ENCODE peak calls at places on chromosomes 6 and 20, in ten cellular contexts. One of them, this sample, is unnamed.
A peak's percentile ranks its signal among the peaks of the same experiment; 100 is the strongest.

GRCh38 chr20:20395856-20396600 is 28.1 kb downstream of the INSM1 start:
- DNase-seq in choroid plexus epithelial cell: no peak
- DNase-seq in tibial artery: no peak
- DNase-seq in Panc1: no peak
- DNase-seq in foreskin fibroblast: no peak
- DNase-seq in cardiac fibroblast: no peak
- DNase-seq in heart right ventricle: no peak
- DNase-seq in CD8-positive, alpha-beta T cell: no peak
- DNase-seq in body of pancreas: no peak
- DNase-seq in AG10803: no peak
- DNase-seq in this sample: no peak

GRCh38 chr6:33722103-33722646 is 10.7 kb upstream of the UQCC2 start:
- DNase-seq in choroid plexus epithelial cell: no peak
- DNase-seq in tibial artery: no peak
- DNase-seq in Panc1: no peak
- DNase-seq in foreskin fibroblast: no peak
- DNase-seq in cardiac fibroblast: no peak
- DNase-seq in heart right ventricle: no peak
- DNase-seq in CD8-positive, alpha-beta T cell: no peak
- DNase-seq in body of pancreas: no peak
- DNase-seq in AG10803: no peak
- DNase-seq in this sample: no peak

GRCh38 chr20:6714202-6714800 is 53.2 kb upstream of the BMP2 start:
- DNase-seq in choroid plexus epithelial cell: no peak
- DNase-seq in tibial artery: no peak
- DNase-seq in Panc1: no peak
- DNase-seq in foreskin fibroblast: no peak
- DNase-seq in cardiac fibroblast: no peak
- DNase-seq in heart right ventricle: no peak
- DNase-seq in CD8-positive, alpha-beta T cell: no peak
- DNase-seq in body of pancreas: no peak
- DNase-seq in AG10803: no peak
- DNase-seq in this sample: no peak

GRCh38 chr20:43198607-43199006 is 8.9 kb upstream of the PTPRT start:
- DNase-seq in choroid plexus epithelial cell: no peak
- DNase-seq in tibial artery: no peak
- DNase-seq in Panc1: no peak
- DNase-seq in foreskin fibroblast: no peak
- DNase-seq in cardiac fibroblast: no peak
- DNase-seq in heart right ventricle: no peak
- DNase-seq in CD8-positive, alpha-beta T cell: no peak
- DNase-seq in body of pancreas: no peak
- DNase-seq in AG10803: no peak
- DNase-seq in this sample: no peak

GRCh38 chr6:37131104-37131959 is 38.6 kb upstream of the PIM1 start:
- DNase-seq in choroid plexus epithelial cell: no peak
- DNase-seq in tibial artery: peak; percentile 92
- DNase-seq in Panc1: no peak
- DNase-seq in foreskin fibroblast: no peak
- DNase-seq in cardiac fibroblast: peak; percentile 41
- DNase-seq in heart right ventricle: peak; percentile 82
- DNase-seq in CD8-positive, alpha-beta T cell: no peak
- DNase-seq in body of pancreas: no peak
- DNase-seq in AG10803: peak; percentile 51
- DNase-seq in this sample: no peak

GRCh38 chr6:41935685-41936072 is 5.9 kb downstream of the CCND3 start:
- DNase-seq in choroid plexus epithelial cell: no peak
- DNase-seq in tibial artery: no peak
- DNase-seq in Panc1: no peak
- DNase-seq in foreskin fibroblast: no peak
- DNase-seq in cardiac fibroblast: no peak
- DNase-seq in heart right ventricle: no peak
- DNase-seq in CD8-positive, alpha-beta T cell: no peak
- DNase-seq in body of pancreas: no peak
- DNase-seq in AG10803: no peak
- DNase-seq in this sample: no peak

GRCh38 chr6:149335924-149336323 is 18.4 kb downstream of the TAB2 start:
- DNase-seq in choroid plexus epithelial cell: peak; percentile 70
- DNase-seq in tibial artery: no peak
- DNase-seq in Panc1: no peak
- DNase-seq in foreskin fibroblast: peak; percentile 68
- DNase-seq in cardiac fibroblast: peak; percentile 50
- DNase-seq in heart right ventricle: no peak
- DNase-seq in CD8-positive, alpha-beta T cell: no peak
- DNase-seq in body of pancreas: no peak
- DNase-seq in AG10803: peak; percentile 76
- DNase-seq in this sample: no peak

GRCh38 chr6:5968817-5969726 is 37.7 kb downstream of the NRN1 start:
- DNase-seq in choroid plexus epithelial cell: no peak
- DNase-seq in tibial artery: peak; percentile 82
- DNase-seq in Panc1: no peak
- DNase-seq in foreskin fibroblast: peak; percentile 18
- DNase-seq in cardiac fibroblast: peak; percentile 5
- DNase-seq in heart right ventricle: peak; percentile 54
- DNase-seq in CD8-positive, alpha-beta T cell: no peak
- DNase-seq in body of pancreas: peak; percentile 56
- DNase-seq in AG10803: peak; percentile 67
- DNase-seq in this sample: no peak

GRCh38 chr6:22612241-22612640 is 42.9 kb downstream of the HDGFL1 start:
- DNase-seq in choroid plexus epithelial cell: peak; percentile 30
- DNase-seq in tibial artery: no peak
- DNase-seq in Panc1: no peak
- DNase-seq in foreskin fibroblast: no peak
- DNase-seq in cardiac fibroblast: peak; percentile 70
- DNase-seq in heart right ventricle: no peak
- DNase-seq in CD8-positive, alpha-beta T cell: no peak
- DNase-seq in body of pancreas: no peak
- DNase-seq in AG10803: no peak
- DNase-seq in this sample: no peak

GRCh38 chr6:40928738-40929137 is 110.3 kb downstream of the UNC5CL start:
- DNase-seq in choroid plexus epithelial cell: no peak
- DNase-seq in tibial artery: no peak
- DNase-seq in Panc1: no peak
- DNase-seq in foreskin fibroblast: no peak
- DNase-seq in cardiac fibroblast: no peak
- DNase-seq in heart right ventricle: no peak
- DNase-seq in CD8-positive, alpha-beta T cell: no peak
- DNase-seq in body of pancreas: no peak
- DNase-seq in AG10803: no peak
- DNase-seq in this sample: peak; percentile 50

GRCh38 chr6:93801101-93801847 is 381.9 kb upstream of the EPHA7 start:
- DNase-seq in choroid plexus epithelial cell: no peak
- DNase-seq in tibial artery: no peak
- DNase-seq in Panc1: no peak
- DNase-seq in foreskin fibroblast: no peak
- DNase-seq in cardiac fibroblast: no peak
- DNase-seq in heart right ventricle: no peak
- DNase-seq in CD8-positive, alpha-beta T cell: no peak
- DNase-seq in body of pancreas: no peak
- DNase-seq in AG10803: no peak
- DNase-seq in this sample: no peak

GRCh38 chr6:158142789-158143188 is 25.3 kb downstream of the SERAC1 start:
- DNase-seq in choroid plexus epithelial cell: peak; percentile 62
- DNase-seq in tibial artery: no peak
- DNase-seq in Panc1: peak; percentile 61
- DNase-seq in foreskin fibroblast: peak; percentile 77
- DNase-seq in cardiac fibroblast: peak; percentile 63
- DNase-seq in heart right ventricle: no peak
- DNase-seq in CD8-positive, alpha-beta T cell: no peak
- DNase-seq in body of pancreas: peak; percentile 61
- DNase-seq in AG10803: peak; percentile 88
- DNase-seq in this sample: peak; percentile 82

GRCh38 chr20:19256085-19256484 is 43.6 kb downstream of the SLC24A3 start:
- DNase-seq in choroid plexus epithelial cell: peak; percentile 54
- DNase-seq in tibial artery: no peak
- DNase-seq in Panc1: no peak
- DNase-seq in foreskin fibroblast: peak; percentile 30
- DNase-seq in cardiac fibroblast: no peak
- DNase-seq in heart right ventricle: no peak
- DNase-seq in CD8-positive, alpha-beta T cell: no peak
- DNase-seq in body of pancreas: peak; percentile 32
- DNase-seq in AG10803: peak; percentile 48
- DNase-seq in this sample: no peak

GRCh38 chr6:112413805-112414204 is 66.7 kb downstream of the RFPL4B start:
- DNase-seq in choroid plexus epithelial cell: peak; percentile 11
- DNase-seq in tibial artery: no peak
- DNase-seq in Panc1: no peak
- DNase-seq in foreskin fibroblast: no peak
- DNase-seq in cardiac fibroblast: no peak
- DNase-seq in heart right ventricle: no peak
- DNase-seq in CD8-positive, alpha-beta T cell: no peak
- DNase-seq in body of pancreas: no peak
- DNase-seq in AG10803: no peak
- DNase-seq in this sample: no peak

GRCh38 chr6:136181191-136181833 is 68.8 kb downstream of the MTFR2 start:
- DNase-seq in choroid plexus epithelial cell: peak; percentile 69
- DNase-seq in tibial artery: no peak
- DNase-seq in Panc1: no peak
- DNase-seq in foreskin fibroblast: no peak
- DNase-seq in cardiac fibroblast: no peak
- DNase-seq in heart right ventricle: no peak
- DNase-seq in CD8-positive, alpha-beta T cell: no peak
- DNase-seq in body of pancreas: no peak
- DNase-seq in AG10803: no peak
- DNase-seq in this sample: no peak

GRCh38 chr6:158047120-158047518 is 65.5 kb downstream of the SYNJ2 start:
- DNase-seq in choroid plexus epithelial cell: no peak
- DNase-seq in tibial artery: peak; percentile 66
- DNase-seq in Panc1: no peak
- DNase-seq in foreskin fibroblast: no peak
- DNase-seq in cardiac fibroblast: no peak
- DNase-seq in heart right ventricle: no peak
- DNase-seq in CD8-positive, alpha-beta T cell: peak; percentile 63
- DNase-seq in body of pancreas: no peak
- DNase-seq in AG10803: peak; percentile 89
- DNase-seq in this sample: no peak

DNA sequence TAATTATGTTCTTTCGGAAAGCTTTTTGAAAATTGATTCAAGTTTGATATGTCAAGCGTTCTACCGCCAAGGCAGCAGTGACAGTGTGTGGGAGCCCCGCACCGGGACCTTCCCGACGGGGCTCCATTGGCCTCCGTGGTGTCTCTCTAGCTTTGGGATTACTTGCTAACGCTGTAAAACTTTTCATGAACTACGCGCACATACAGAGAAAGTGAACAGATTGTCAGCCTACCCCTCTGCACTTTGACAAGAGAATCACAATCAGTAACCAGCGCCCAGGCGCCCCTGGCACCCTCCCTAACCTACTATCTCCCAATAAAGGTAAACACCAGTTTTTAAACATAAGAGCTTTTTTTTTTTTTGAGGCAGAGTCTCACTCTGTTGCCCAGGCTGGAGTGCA is 274.8 kb downstream of the CDH4 start:
- DNase-seq in choroid plexus epithelial cell: no peak
- DNase-seq in tibial artery: no peak
- DNase-seq in Panc1: no peak
- DNase-seq in foreskin fibroblast: no peak
- DNase-seq in cardiac fibroblast: no peak
- DNase-seq in heart right ventricle: no peak
- DNase-seq in CD8-positive, alpha-beta T cell: no peak
- DNase-seq in body of pancreas: no peak
- DNase-seq in AG10803: no peak
- DNase-seq in this sample: no peak
- H3K4me3 ChIP-seq in choroid plexus epithelial cell: no peak overlapping the region
- H3K4me3 ChIP-seq in tibial artery: no peak overlapping the region
- H3K4me3 ChIP-seq in Panc1: no peak overlapping the region
- H3K4me3 ChIP-seq in foreskin fibroblast: no peak overlapping the region
- H3K4me3 ChIP-seq in cardiac fibroblast: no peak overlapping the region
- H3K4me3 ChIP-seq in heart right ventricle: no peak overlapping the region
- H3K4me3 ChIP-seq in CD8-positive, alpha-beta T cell: no peak overlapping the region
- H3K4me3 ChIP-seq in body of pancreas: no peak overlapping the region
- H3K4me3 ChIP-seq in AG10803: no peak overlapping the region
- H3K4me3 ChIP-seq in this sample: no peak overlapping the region

DNA sequence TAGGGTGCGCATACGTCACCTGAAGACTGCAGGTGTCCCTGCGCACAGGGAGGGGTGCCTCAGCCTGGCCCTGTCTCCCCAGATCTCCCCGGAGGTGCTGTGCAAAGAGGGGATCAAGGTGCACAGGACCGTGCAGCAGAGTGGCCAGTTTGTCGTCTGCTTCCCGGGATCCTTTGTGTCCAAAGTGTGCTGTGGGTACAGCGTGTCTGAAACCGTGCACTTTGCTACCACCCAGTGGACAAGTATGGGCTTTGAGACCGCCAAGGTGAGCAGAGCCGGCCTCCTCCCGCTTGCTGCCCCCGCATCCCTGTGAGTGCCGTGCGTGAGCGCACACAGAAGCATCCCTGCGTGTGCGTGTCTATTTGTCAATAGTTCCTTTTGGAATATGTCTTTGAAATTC is 150.7 kb downstream of the DTNBP1 start:
- DNase-seq in choroid plexus epithelial cell: peak; percentile 39
- DNase-seq in tibial artery: no peak
- DNase-seq in Panc1: no peak
- DNase-seq in foreskin fibroblast: no peak
- DNase-seq in cardiac fibroblast: no peak
- DNase-seq in heart right ventricle: peak; percentile 38
- DNase-seq in CD8-positive, alpha-beta T cell: no peak
- DNase-seq in body of pancreas: no peak
- DNase-seq in AG10803: no peak
- DNase-seq in this sample: no peak
- TF ChIP-seq CTCF in choroid plexus epithelial cell: peak; percentile 37
- TF ChIP-seq CTCF in tibial artery: no peak
- TF ChIP-seq CTCF in Panc1: no peak
- TF ChIP-seq CTCF in foreskin fibroblast: no peak
- TF ChIP-seq CTCF in cardiac fibroblast: no peak
- TF ChIP-seq CTCF in heart right ventricle: peak; percentile 50
- TF ChIP-seq CTCF in CD8-positive, alpha-beta T cell: no peak
- TF ChIP-seq CTCF in body of pancreas: no peak
- TF ChIP-seq CTCF in AG10803: peak; percentile 12
- TF ChIP-seq CTCF in this sample: peak; percentile 25

DNA sequence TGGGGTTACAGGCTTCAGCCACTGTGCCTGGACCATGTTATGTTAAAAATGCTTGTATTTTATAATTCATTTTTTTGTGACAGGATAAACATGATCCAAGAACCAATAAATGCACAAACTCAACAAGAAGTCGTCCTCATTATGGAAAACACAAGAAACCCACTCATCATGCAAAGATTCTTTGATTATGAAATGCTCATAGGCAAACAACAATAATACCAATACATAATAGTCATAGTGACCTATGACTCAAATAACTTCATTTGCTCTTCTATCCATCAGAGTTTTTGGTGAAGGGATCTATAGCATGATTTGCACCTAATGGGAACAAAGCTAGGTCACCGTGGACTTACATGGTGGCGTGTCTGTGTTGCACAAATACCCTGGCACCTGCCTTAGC is 217.1 kb upstream of the THEMIS start:
- DNase-seq in choroid plexus epithelial cell: peak; percentile 38
- DNase-seq in tibial artery: no peak
- DNase-seq in Panc1: no peak
- DNase-seq in foreskin fibroblast: no peak
- DNase-seq in cardiac fibroblast: no peak
- DNase-seq in heart right ventricle: no peak
- DNase-seq in CD8-positive, alpha-beta T cell: no peak
- DNase-seq in body of pancreas: no peak
- DNase-seq in AG10803: peak; percentile 12
- DNase-seq in this sample: no peak
- H3K4me3 ChIP-seq in choroid plexus epithelial cell: no peak overlapping the region
- H3K4me3 ChIP-seq in tibial artery: no peak overlapping the region
- H3K4me3 ChIP-seq in Panc1: no peak overlapping the region
- H3K4me3 ChIP-seq in foreskin fibroblast: no peak overlapping the region
- H3K4me3 ChIP-seq in cardiac fibroblast: no peak overlapping the region
- H3K4me3 ChIP-seq in heart right ventricle: no peak overlapping the region
- H3K4me3 ChIP-seq in CD8-positive, alpha-beta T cell: no peak overlapping the region
- H3K4me3 ChIP-seq in body of pancreas: no peak overlapping the region
- H3K4me3 ChIP-seq in AG10803: no peak overlapping the region
- H3K4me3 ChIP-seq in this sample: no peak overlapping the region

GRCh38 chr6:44630125-44631028 is 242.9 kb downstream of the CDC5L start:
- DNase-seq in choroid plexus epithelial cell: peak; percentile 84
- DNase-seq in tibial artery: no peak
- DNase-seq in Panc1: no peak
- DNase-seq in foreskin fibroblast: peak; percentile 24
- DNase-seq in cardiac fibroblast: peak; percentile 78
- DNase-seq in heart right ventricle: no peak
- DNase-seq in CD8-positive, alpha-beta T cell: no peak
- DNase-seq in body of pancreas: peak; percentile 25
- DNase-seq in AG10803: peak; percentile 70
- DNase-seq in this sample: peak; percentile 18
- TF ChIP-seq CTCF in choroid plexus epithelial cell: peak; percentile 86
- TF ChIP-seq CTCF in tibial artery: peak; percentile 30
- TF ChIP-seq CTCF in Panc1: peak; percentile 81
- TF ChIP-seq CTCF in foreskin fibroblast: peak; percentile 72
- TF ChIP-seq CTCF in cardiac fibroblast: peak; percentile 79
- TF ChIP-seq CTCF in heart right ventricle: peak; percentile 53
- TF ChIP-seq CTCF in CD8-positive, alpha-beta T cell: no peak
- TF ChIP-seq CTCF in body of pancreas: no peak
- TF ChIP-seq CTCF in AG10803: peak; percentile 77
- TF ChIP-seq CTCF in this sample: peak; percentile 69